ENCODE peak calls at places on chromosomes 12 and 14, in five cellular contexts. O is HFFc6, Y is fibroblast of lung, G is GM12892, W is NB4. A is an unnamed sample.

GRCh38 chr12:79127268-79127895 is 262.8 kb downstream of the SYT1 start:
- DNase-seq in O (peak), Y (peak), G (no peak), W (peak), A (no peak)

GRCh38 chr12:78004451-78005093 is 173.9 kb downstream of the NAV3 start:
- DNase-seq in O (no peak), Y (no peak), G (no peak), W (peak), A (no peak)

GRCh38 chr12:69070319-69071090 is 137.5 kb upstream of the CPM start:
- DNase-seq in O (peak), Y (peak), G (peak), W (peak), A (peak)

GRCh38 chr12:48999371-49000131 is at the start of gene DDN:
- DNase-seq in O (peak), Y (peak), G (peak), W (peak), A (peak)

GRCh38 chr12:81644503-81644902 is 114.6 kb downstream of the PPFIA2 start:
- DNase-seq in O (peak), Y (peak), G (no peak), W (peak), A (no peak)

GRCh38 chr12:72642726-72643125 is 370.6 kb downstream of the TRHDE start:
- DNase-seq in O (no peak), Y (no peak), G (no peak), W (no peak), A (no peak)

GRCh38 chr12:55019784-55020183 is at the start of gene NEUROD4:
- DNase-seq in O (peak), Y (peak), G (no peak), W (peak), A (no peak)

GRCh38 chr12:88516811-88517210 is 63.5 kb downstream of the KITLG start:
- DNase-seq in O (no peak), Y (no peak), G (no peak), W (no peak), A (no peak)

GRCh38 chr14:30005114-30005698 is 77.6 kb upstream of the PRKD1 start:
- DNase-seq in O (peak), Y (peak), G (no peak), W (peak), A (peak)

GRCh38 chr12:2638273-2639019 is 156.3 kb upstream of the FKBP4 start:
- DNase-seq in O (no peak), Y (no peak), G (no peak), W (no peak), A (no peak)

GRCh38 chr14:66601932-66602578 is 94.1 kb downstream of the GPHN start:
- DNase-seq in O (no peak), Y (no peak), G (no peak), W (no peak), A (no peak)

GRCh38 chr12:53010955-53011354 is 4.7 kb downstream of the EIF4B start:
- DNase-seq in O (no peak), Y (no peak), G (no peak), W (no peak), A (no peak)

GRCh38 chr14:102451064-102451352 is 58.6 kb downstream of the ANKRD9 start:
- DNase-seq in O (no peak), Y (no peak), G (no peak), W (no peak), A (no peak)

A was measured in GM12891.